ENCODE peak calls at places on chromosomes 11 and 22, in ten cellular contexts. R, E, Z, M, X, G, I, L, P and T are unnamed samples.

GRCh38 chr22:43252319-43252718 is 65.4 kb upstream of the TTLL12 start:
- DNase-seq in L (no peak), P (no peak), G (no peak), I (no peak), X (no peak), E (no peak), R (no peak), M (peak; percentile 65), Z (no peak), T (no peak)

GRCh38 chr11:45646275-45646970 is 19.0 kb downstream of the CHST1 start:
- DNase-seq in E (peak; percentile 57), L (no peak), M (peak; percentile 50), Z (peak; percentile 59), X (peak; percentile 22), R (no peak), I (no peak), G (no peak), P (no peak), T (no peak)

GRCh38 chr11:47797633-47798032 is 30.5 kb upstream of the FNBP4 start:
- DNase-seq in P (no peak), R (no peak), E (no peak), G (no peak), Z (peak; percentile 28), L (no peak), X (peak; percentile 89), I (no peak), M (no peak), T (no peak)

GRCh38 chr11:15673408-15673811 is 558.7 kb downstream of the INSC start:
- DNase-seq in R (no peak), P (no peak), I (no peak), X (no peak), G (peak; percentile 72), E (no peak), Z (peak; percentile 68), M (no peak), L (no peak), T (no peak)

GRCh38 chr11:27213232-27213660 is 149.8 kb downstream of the CCDC34 start:
- DNase-seq in M (no peak), Z (peak; percentile 100), R (no peak), P (no peak), G (no peak), L (no peak), E (no peak), X (peak; percentile 94), I (no peak), T (no peak)

GRCh38 chr22:32708835-32709234 is 92.7 kb upstream of the TIMP3 start:
- DNase-seq in I (no peak), X (peak; percentile 37), L (peak; percentile 18), R (no peak), G (no peak), Z (no peak), M (no peak), P (peak; percentile 51), E (no peak), T (no peak)

GRCh38 chr22:32245042-32245441 is 10.1 kb downstream of the SLC5A4 start:
- DNase-seq in X (no peak), M (no peak), R (no peak), E (no peak), L (no peak), P (no peak), Z (no peak), G (no peak), I (no peak), T (no peak)

GRCh38 chr11:120499859-120500258 is 11.7 kb upstream of the GRIK4 start:
- DNase-seq in L (no peak), X (no peak), P (no peak), I (no peak), G (no peak), Z (no peak), R (no peak), M (no peak), E (no peak), T (no peak)

GRCh38 chr11:87726511-87726910 is 448.7 kb downstream of the RAB38 start:
- DNase-seq in E (no peak), X (no peak), G (no peak), I (no peak), R (no peak), L (no peak), Z (peak; percentile 21), P (no peak), M (no peak), T (no peak)

GRCh38 chr11:27795955-27796861 is 96.0 kb upstream of the BDNF start:
- DNase-seq in Z (no peak), L (no peak), E (peak; percentile 69), I (no peak), X (peak; percentile 9), R (no peak), M (no peak), G (no peak), P (no peak), T (no peak)

GRCh38 chr11:84430661-84431060 is 1144.5 kb upstream of the CCDC90B start:
- DNase-seq in R (no peak), Z (no peak), I (no peak), G (no peak), E (peak; percentile 33), P (no peak), M (peak; percentile 62), X (no peak), L (no peak), T (no peak)

GRCh38 chr11:7501894-7502293 is 11.9 kb upstream of the PPFIBP2 start:
- DNase-seq in Z (no peak), X (no peak), G (no peak), R (no peak), I (no peak), L (no peak), M (no peak), P (no peak), E (no peak), T (no peak)

DNA sequence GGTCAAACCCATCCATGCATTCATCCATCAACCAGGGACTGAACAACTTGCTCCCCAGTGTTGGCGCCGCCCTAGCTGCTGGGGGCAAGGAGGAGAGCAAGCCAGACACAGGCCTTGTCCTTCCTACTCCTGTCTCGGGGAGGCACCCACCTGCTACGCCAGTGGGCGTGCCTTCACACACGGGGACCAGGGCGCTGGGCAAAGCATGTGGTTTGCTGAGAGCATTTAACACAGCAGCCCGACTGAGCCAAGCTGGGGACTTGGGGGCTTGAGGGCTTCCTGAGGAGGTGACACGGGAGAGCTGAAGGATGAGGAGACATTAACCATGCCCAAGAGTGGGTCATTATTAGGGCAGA is 30.6 kb downstream of the CACNA1I start:
- DNase-seq in I (no peak), Z (no peak), P (no peak), M (no peak), E (no peak), R (no peak), G (no peak), L (no peak), X (no peak), T (no peak)
- H3K4me3 ChIP-seq in I (no peak overlapping the region), Z (no peak overlapping the region), P (no peak overlapping the region), M (no peak overlapping the region), E (no peak overlapping the region), R (no peak overlapping the region), G (no peak overlapping the region), L (no peak overlapping the region), X (no peak overlapping the region), T (no peak overlapping the region)

DNA sequence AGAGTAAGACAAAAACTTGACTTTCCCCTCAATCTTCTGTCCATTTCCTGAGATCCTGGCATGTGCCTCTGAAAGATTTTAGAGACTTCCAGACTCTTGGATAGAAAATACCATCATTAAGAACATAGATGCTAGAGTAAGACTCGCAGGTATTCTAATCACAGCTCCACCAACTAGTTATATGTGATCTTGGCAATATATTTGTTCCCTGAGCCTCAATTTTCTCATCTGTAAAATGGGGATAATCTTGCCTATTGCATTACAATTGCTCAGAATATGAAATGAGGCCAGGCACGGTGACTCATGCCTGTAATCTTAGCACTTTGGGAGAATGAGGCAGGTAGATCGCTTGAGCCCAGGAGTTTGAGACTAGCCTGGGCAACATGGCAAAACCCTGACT is 10.7 kb downstream of the RHOG start:
- DNase-seq in L (no peak), M (no peak), I (no peak), Z (no peak), G (no peak), P (no peak), X (no peak), E (no peak), R (no peak), T (no peak)
- H3K36me3 ChIP-seq in L (peaks cover 40% of the 10 kb centered on the region), M (peaks cover 19% of the 10 kb centered on the region), I (peaks cover 20% of the 10 kb centered on the region), Z (peaks cover 6% of the 10 kb centered on the region), G (peaks cover 68% of the 10 kb centered on the region), P (peaks cover 4% of the 10 kb centered on the region), X (peaks cover 34% of the 10 kb centered on the region), E (no peaks in the 10 kb centered on the region), R (peaks cover 38% of the 10 kb centered on the region), T (peaks cover 37% of the 10 kb centered on the region)

DNA sequence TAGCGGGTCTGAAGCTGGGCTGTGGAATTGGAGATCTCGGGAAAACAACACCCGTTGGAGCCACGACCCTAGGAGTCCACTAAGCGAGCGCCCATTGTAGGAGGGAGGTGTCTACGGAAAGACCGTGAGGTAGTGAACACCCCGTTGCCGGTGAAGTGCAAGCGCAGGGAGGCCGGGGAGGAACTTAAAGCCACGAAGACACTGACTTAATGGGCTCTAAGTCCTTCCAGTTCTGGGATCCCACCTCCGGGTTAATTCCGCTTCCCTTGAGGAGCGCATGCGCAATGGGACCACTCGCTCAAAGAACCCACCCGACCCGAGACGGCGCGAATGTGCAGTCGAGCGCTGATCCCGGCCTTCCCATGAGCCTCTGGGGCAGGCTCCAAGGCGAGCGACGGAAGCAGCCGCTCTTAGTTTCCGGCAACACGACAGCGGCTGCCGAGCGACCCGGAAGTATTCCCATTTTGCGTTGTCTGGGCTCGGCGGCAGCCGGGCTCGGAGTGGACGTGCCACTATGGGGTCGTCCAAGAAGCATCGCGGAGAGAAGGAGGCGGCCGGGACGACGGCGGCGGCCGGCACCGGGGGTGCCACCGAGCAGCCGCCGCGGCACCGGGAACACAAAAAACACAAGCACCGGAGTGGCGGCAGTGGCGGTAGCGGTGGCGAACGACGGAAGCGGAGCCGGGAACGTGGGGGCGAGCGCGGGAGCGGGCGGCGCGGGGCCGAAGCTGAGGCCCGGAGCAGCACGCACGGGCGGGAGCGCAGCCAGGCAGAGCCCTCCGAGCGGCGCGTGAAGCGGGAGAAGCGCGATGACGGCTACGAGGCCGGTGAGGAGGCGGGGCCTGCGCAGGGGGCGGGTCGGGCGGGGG is at the start of gene SART1:
- DNase-seq in X (peak; percentile 97), E (peak; percentile 99), P (peak; percentile 98), G (peak; percentile 99), M (peak; percentile 99), R (peak; percentile 98), L (peak; percentile 99), I (peak; percentile 92), Z (peak; percentile 100), T (peak; percentile 94)
- TF ChIP-seq CTCF in X (no peak), E (no peak), P (no peak), G (no peak), M (no peak), R (no peak), L (no peak), I (no peak), Z (no peak), T (no peak)

DNA sequence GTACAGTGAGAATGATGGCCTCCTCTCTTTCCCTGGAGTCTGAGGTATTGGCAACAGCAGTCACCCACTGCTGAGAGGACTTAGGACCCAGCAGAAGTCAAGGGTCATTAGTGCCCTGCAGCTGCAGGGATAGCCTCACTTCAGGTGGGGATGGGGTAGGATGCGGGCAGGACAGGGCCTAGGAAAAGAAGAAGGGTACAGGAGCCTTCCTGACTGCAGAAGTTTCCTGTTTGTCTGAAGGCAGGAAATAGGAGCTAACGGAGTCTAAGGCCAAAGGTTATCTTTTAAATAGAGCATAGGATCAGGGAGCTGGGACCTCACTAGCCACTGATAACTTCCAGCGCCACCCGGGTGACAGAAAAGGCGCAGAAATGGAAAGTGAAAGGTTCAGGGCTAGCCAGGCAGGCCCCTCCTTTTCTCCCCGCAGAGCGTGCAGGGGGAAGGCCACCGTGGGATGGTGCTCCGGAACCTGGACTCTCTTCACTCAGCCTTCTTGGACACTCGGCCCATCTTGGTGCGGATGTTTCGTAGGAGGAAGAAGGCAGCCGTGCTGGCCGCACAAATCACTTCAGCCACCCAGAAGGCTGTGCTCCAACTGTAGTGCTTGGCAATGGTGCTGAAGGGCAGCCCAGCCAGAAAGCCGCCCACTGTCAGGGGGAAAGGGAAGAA is 6.0 kb downstream of the TRAPPC4 start:
- DNase-seq in G (no peak), M (no peak), E (no peak), R (no peak), I (no peak), Z (no peak), P (no peak), L (no peak), X (no peak), T (no peak)
- H3K4me3 ChIP-seq in G (no peak overlapping the region), M (no peak overlapping the region), E (no peak overlapping the region), R (no peak overlapping the region), I (no peak overlapping the region), Z (no peak overlapping the region), P (peak overlapping the region; percentile 38), L (no peak overlapping the region), X (no peak overlapping the region), T (no peak overlapping the region)